ENCODE peak calls at places on chromosomes 12 and 14, in five cellular contexts. T is ovary, J is lower lobe of right lung, V is psoas muscle, O is PC-3. N is an unnamed sample. For H3K4me1, the result is how much of the 10 kb centered on the place peaks cover.

GRCh38 chr12:53930591-53931255 is 7.9 kb upstream of the HOXC13 start:
- DNase-seq in V (no peak), T (no peak), J (no peak), O (no peak), N (no peak)

GRCh38 chr14:75566321-75566720 is 12.1 kb upstream of the FLVCR2 start:
- DNase-seq in V (no peak), O (peak), J (no peak), T (no peak), N (no peak)

GRCh38 chr12:132617822-132618682 is 524 bp upstream of the P2RX2 start:
- DNase-seq in V (peak), O (no peak), T (no peak), J (no peak), N (peak)

GRCh38 chr14:69652942-69653680 is 41.7 kb downstream of the SUSD6 start:
- DNase-seq in J (no peak), V (no peak), T (no peak), O (no peak), N (no peak)

GRCh38 chr14:95564060-95564459 is 29.2 kb downstream of the GLRX5 start:
- DNase-seq in J (no peak), O (no peak), V (peak), T (peak), N (peak)

GRCh38 chr14:83441801-83442200 is 1908.1 kb upstream of the SEL1L start:
- DNase-seq in T (no peak), V (no peak), J (no peak), O (no peak), N (no peak)

GRCh38 chr12:57627504-57628279 is 5.3 kb downstream of the B4GALNT1 start:
- DNase-seq in V (peak), O (no peak), T (peak), J (no peak), N (peak)

GRCh38 chr14:69464829-69465228 is 19.7 kb upstream of the PLEKHD1 start:
- DNase-seq in V (no peak), J (no peak), T (no peak), O (peak), N (no peak)

GRCh38 chr12:103840399-103840880 is 594 bp downstream of the NT5DC3 start:
- DNase-seq in T (peak), V (peak), J (peak), O (peak), N (peak)

GRCh38 chr12:68352067-68352466 is 19.9 kb upstream of the MDM1 start:
- DNase-seq in V (no peak), J (no peak), T (no peak), O (peak), N (no peak)

GRCh38 chr12:106107566-106107965 is 31.2 kb downstream of the NUAK1 start:
- DNase-seq in T (no peak), J (no peak), V (no peak), O (peak), N (no peak)

GRCh38 chr14:71290301-71290700 is 383.0 kb downstream of the PCNX1 start:
- DNase-seq in T (no peak), O (peak), J (no peak), V (no peak), N (no peak)

GRCh38 chr12:46657416-46658411 is 168.1 kb downstream of the SLC38A4 start:
- DNase-seq in T (no peak), V (no peak), J (no peak), O (no peak), N (no peak)

GRCh38 chr12:109084425-109084824 is 8.8 kb downstream of the ALKBH2 start:
- DNase-seq in J (no peak), V (no peak), O (no peak), T (no peak), N (no peak)

GRCh38 chr12:38956337-38956736 is 50.9 kb upstream of the CPNE8 start:
- DNase-seq in T (no peak), O (peak), J (no peak), V (no peak), N (no peak)

GRCh38 chr12:38949363-38949762 is 44.0 kb upstream of the CPNE8 start:
- DNase-seq in O (no peak), J (no peak), T (no peak), V (no peak), N (no peak)

GRCh38 chr12:38954119-38954746 is 48.8 kb upstream of the CPNE8 start:
- DNase-seq in V (no peak), J (no peak), T (no peak), O (no peak), N (no peak)
- H3K4me1 ChIP-seq in V (under half), J (under half), T (under half), O (under half), N (under half)

GRCh38 chr14:22822017-22822618 is 6.9 kb upstream of the SLC7A7 start:
- DNase-seq in O (no peak), J (no peak), V (no peak), T (no peak), N (no peak)
- H3K4me3 ChIP-seq in O (no peak), J (peak), V (peak), T (peak), N (peak)

DNA sequence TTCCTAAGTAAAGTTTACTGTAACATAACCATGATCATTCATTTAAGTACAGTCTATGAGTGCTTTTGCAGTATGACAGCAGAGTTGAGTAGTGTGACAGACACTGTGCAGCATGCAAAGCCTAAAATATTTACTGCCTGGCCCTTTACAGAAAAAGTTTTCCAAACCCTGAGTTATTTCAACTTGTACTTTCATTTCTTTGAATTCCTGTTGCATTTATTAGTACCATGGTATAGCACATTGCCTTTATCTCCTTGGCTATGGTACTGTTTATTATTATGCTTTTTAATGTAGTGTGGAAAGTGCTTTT is 6.2 kb downstream of the ARHGAP5 start:
- DNase-seq in J (no peak), T (no peak), V (no peak), O (no peak), N (no peak)
- H3K4me1 ChIP-seq in J (half or more), T (under half), V (under half), O (under half), N (under half)

GRCh38 chr12:12319501-12320322 is 30.3 kb downstream of the MANSC1 start:
- DNase-seq in T (peak), O (no peak), J (no peak), V (no peak), N (no peak)
- H3K4me3 ChIP-seq in T (peak), O (no peak), J (peak), V (peak), N (peak)

GRCh38 chr14:67817750-67818438 is 1.5 kb upstream of the ZFYVE26 start:
- DNase-seq in O (no peak), T (no peak), V (no peak), J (no peak), N (peak)
- H3K4me1 ChIP-seq in O (under half), T (under half), V (under half), J (under half), N (under half)

DNA sequence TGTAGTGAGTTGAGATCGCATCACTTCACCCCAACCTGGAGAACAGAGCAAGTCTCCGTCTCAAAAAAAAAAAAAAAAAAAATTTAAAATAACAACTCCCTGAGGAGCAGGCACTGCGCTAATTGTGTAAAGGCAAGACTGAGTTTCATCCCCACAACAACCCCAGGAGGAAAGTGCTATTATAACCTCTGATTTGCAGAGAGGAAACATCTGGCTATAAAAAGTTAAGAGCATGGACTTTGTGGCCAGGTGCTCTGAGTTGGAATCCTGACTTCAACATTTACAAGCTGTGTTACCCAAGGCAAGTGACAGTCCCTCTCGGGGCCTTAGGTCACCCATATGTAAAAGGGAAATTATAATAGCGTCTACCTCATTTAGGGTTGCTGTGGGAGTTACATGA is 76.0 kb upstream of the MYL2 start:
- DNase-seq in J (no peak), V (no peak), O (no peak), T (no peak), N (no peak)
- H3K4me3 ChIP-seq in J (no peak), V (no peak), O (no peak), T (no peak), N (no peak)

GRCh38 chr12:49982246-49983229 is 9.8 kb downstream of the AQP6 start:
- DNase-seq in O (no peak), J (no peak), T (no peak), V (no peak), N (no peak)

GRCh38 chr12:49985981-49986380 is 13.2 kb downstream of the AQP6 start:
- DNase-seq in V (no peak), J (no peak), T (no peak), O (no peak), N (no peak)

GRCh38 chr12:49983892-49984291 is 11.1 kb downstream of the AQP6 start:
- DNase-seq in O (peak), T (no peak), V (no peak), J (no peak), N (peak)

GRCh38 chr12:49984476-49984890 is 11.7 kb downstream of the AQP6 start:
- DNase-seq in T (no peak), O (no peak), J (no peak), V (no peak), N (no peak)

GRCh38 chr12:49984960-49985359 is 12.2 kb downstream of the AQP6 start:
- DNase-seq in T (no peak), J (no peak), O (no peak), V (no peak), N (no peak)
- H3K4me1 ChIP-seq in T (under half), J (under half), O (under half), V (under half), N (under half)

N was measured in right cardiac atrium.